ENCODE peak calls at places on chromosomes 11 and 22, in nine cellular contexts. One of them, this sample, is unnamed.

GRCh38 chr22:18909556-18909955 is 3.4 kb downstream of the DGCR6 start:
- DNase-seq in IMR-90: no peak
- DNase-seq in activated T-cell treated with anti-CD3 and anti-CD28 coated beads for 1 hour: no peak
- DNase-seq in epithelial cell of esophagus: no peak
- DNase-seq in EL: no peak
- DNase-seq in NCI-H1105: no peak
- DNase-seq in nephron progenitor cell: no peak
- DNase-seq in non-pigmented ciliary epithelial cell: no peak
- DNase-seq in RPMI8226: no peak
- DNase-seq in this sample: no peak

GRCh38 chr22:32144875-32145274 is 14.2 kb downstream of the C22orf42 start:
- DNase-seq in IMR-90: no peak
- DNase-seq in activated T-cell treated with anti-CD3 and anti-CD28 coated beads for 1 hour: no peak
- DNase-seq in epithelial cell of esophagus: peak; percentile 41
- DNase-seq in EL: no peak
- DNase-seq in NCI-H1105: no peak
- DNase-seq in nephron progenitor cell: no peak
- DNase-seq in non-pigmented ciliary epithelial cell: no peak
- DNase-seq in RPMI8226: peak; percentile 66
- DNase-seq in this sample: no peak

GRCh38 chr11:113974741-113975470 is at the start of gene HTR3A:
- DNase-seq in IMR-90: no peak
- DNase-seq in activated T-cell treated with anti-CD3 and anti-CD28 coated beads for 1 hour: no peak
- DNase-seq in epithelial cell of esophagus: peak; percentile 24
- DNase-seq in EL: no peak
- DNase-seq in NCI-H1105: peak; percentile 96
- DNase-seq in nephron progenitor cell: peak; percentile 73
- DNase-seq in non-pigmented ciliary epithelial cell: no peak
- DNase-seq in RPMI8226: no peak
- DNase-seq in this sample: no peak

GRCh38 chr11:133711545-133711944 is 133.8 kb downstream of the SPATA19 start:
- DNase-seq in IMR-90: no peak
- DNase-seq in activated T-cell treated with anti-CD3 and anti-CD28 coated beads for 1 hour: no peak
- DNase-seq in epithelial cell of esophagus: no peak
- DNase-seq in EL: no peak
- DNase-seq in NCI-H1105: no peak
- DNase-seq in nephron progenitor cell: no peak
- DNase-seq in non-pigmented ciliary epithelial cell: no peak
- DNase-seq in RPMI8226: no peak
- DNase-seq in this sample: no peak

GRCh38 chr11:1748467-1749019 is 1.9 kb downstream of the IFITM10 start:
- DNase-seq in IMR-90: no peak
- DNase-seq in activated T-cell treated with anti-CD3 and anti-CD28 coated beads for 1 hour: no peak
- DNase-seq in epithelial cell of esophagus: no peak
- DNase-seq in EL: no peak
- DNase-seq in NCI-H1105: no peak
- DNase-seq in nephron progenitor cell: no peak
- DNase-seq in non-pigmented ciliary epithelial cell: no peak
- DNase-seq in RPMI8226: no peak
- DNase-seq in this sample: no peak

GRCh38 chr11:3723014-3723708 is 52.0 kb upstream of the CHRNA10 start:
- DNase-seq in IMR-90: peak; percentile 99
- DNase-seq in activated T-cell treated with anti-CD3 and anti-CD28 coated beads for 1 hour: no peak
- DNase-seq in epithelial cell of esophagus: peak; percentile 91
- DNase-seq in EL: peak; percentile 97
- DNase-seq in NCI-H1105: no peak
- DNase-seq in nephron progenitor cell: no peak
- DNase-seq in non-pigmented ciliary epithelial cell: peak; percentile 92
- DNase-seq in RPMI8226: no peak
- DNase-seq in this sample: no peak

GRCh38 chr22:24471570-24471969 is 23.6 kb upstream of the UPB1 start:
- DNase-seq in IMR-90: peak; percentile 92
- DNase-seq in activated T-cell treated with anti-CD3 and anti-CD28 coated beads for 1 hour: no peak
- DNase-seq in epithelial cell of esophagus: no peak
- DNase-seq in EL: peak; percentile 10
- DNase-seq in NCI-H1105: no peak
- DNase-seq in nephron progenitor cell: no peak
- DNase-seq in non-pigmented ciliary epithelial cell: peak; percentile 71
- DNase-seq in RPMI8226: no peak
- DNase-seq in this sample: no peak

GRCh38 chr11:131980878-131981668 is 610.7 kb downstream of the NTM start:
- DNase-seq in IMR-90: no peak
- DNase-seq in activated T-cell treated with anti-CD3 and anti-CD28 coated beads for 1 hour: no peak
- DNase-seq in epithelial cell of esophagus: no peak
- DNase-seq in EL: peak; percentile 9
- DNase-seq in NCI-H1105: no peak
- DNase-seq in nephron progenitor cell: no peak
- DNase-seq in non-pigmented ciliary epithelial cell: no peak
- DNase-seq in RPMI8226: no peak
- DNase-seq in this sample: no peak

GRCh38 chr11:1168256-1168655 is 10.5 kb downstream of the MUC5AC start:
- DNase-seq in IMR-90: no peak
- DNase-seq in activated T-cell treated with anti-CD3 and anti-CD28 coated beads for 1 hour: no peak
- DNase-seq in epithelial cell of esophagus: no peak
- DNase-seq in EL: no peak
- DNase-seq in NCI-H1105: no peak
- DNase-seq in nephron progenitor cell: no peak
- DNase-seq in non-pigmented ciliary epithelial cell: no peak
- DNase-seq in RPMI8226: no peak
- DNase-seq in this sample: no peak

GRCh38 chr11:62238151-62238550 is 3.9 kb upstream of the SCGB1D2 start:
- DNase-seq in IMR-90: no peak
- DNase-seq in activated T-cell treated with anti-CD3 and anti-CD28 coated beads for 1 hour: no peak
- DNase-seq in epithelial cell of esophagus: no peak
- DNase-seq in EL: no peak
- DNase-seq in NCI-H1105: no peak
- DNase-seq in nephron progenitor cell: no peak
- DNase-seq in non-pigmented ciliary epithelial cell: no peak
- DNase-seq in RPMI8226: no peak
- DNase-seq in this sample: no peak

GRCh38 chr11:100152751-100153150 is 534.3 kb upstream of the ARHGAP42 start:
- DNase-seq in IMR-90: no peak
- DNase-seq in activated T-cell treated with anti-CD3 and anti-CD28 coated beads for 1 hour: no peak
- DNase-seq in epithelial cell of esophagus: no peak
- DNase-seq in EL: no peak
- DNase-seq in NCI-H1105: no peak
- DNase-seq in nephron progenitor cell: no peak
- DNase-seq in non-pigmented ciliary epithelial cell: no peak
- DNase-seq in RPMI8226: no peak
- DNase-seq in this sample: no peak

GRCh38 chr22:35380537-35381423 is at the start of gene HMOX1:
- DNase-seq in IMR-90: peak; percentile 85
- DNase-seq in activated T-cell treated with anti-CD3 and anti-CD28 coated beads for 1 hour: peak; percentile 29
- DNase-seq in epithelial cell of esophagus: peak; percentile 85
- DNase-seq in EL: peak; percentile 91
- DNase-seq in NCI-H1105: peak; percentile 42
- DNase-seq in nephron progenitor cell: peak; percentile 87
- DNase-seq in non-pigmented ciliary epithelial cell: peak; percentile 20
- DNase-seq in RPMI8226: peak; percentile 90
- DNase-seq in this sample: peak; percentile 79

GRCh38 chr11:130457909-130458729 is 9.7 kb downstream of the ADAMTS15 start:
- DNase-seq in IMR-90: no peak
- DNase-seq in activated T-cell treated with anti-CD3 and anti-CD28 coated beads for 1 hour: no peak
- DNase-seq in epithelial cell of esophagus: peak; percentile 61
- DNase-seq in EL: no peak
- DNase-seq in NCI-H1105: no peak
- DNase-seq in nephron progenitor cell: no peak
- DNase-seq in non-pigmented ciliary epithelial cell: no peak
- DNase-seq in RPMI8226: no peak
- DNase-seq in this sample: no peak

GRCh38 chr11:31795706-31796522 is 15.2 kb downstream of the PAX6 start:
- DNase-seq in IMR-90: no peak
- DNase-seq in activated T-cell treated with anti-CD3 and anti-CD28 coated beads for 1 hour: no peak
- DNase-seq in epithelial cell of esophagus: no peak
- DNase-seq in EL: no peak
- DNase-seq in NCI-H1105: no peak
- DNase-seq in nephron progenitor cell: peak; percentile 20
- DNase-seq in non-pigmented ciliary epithelial cell: no peak
- DNase-seq in RPMI8226: no peak
- DNase-seq in this sample: no peak

GRCh38 chr11:66568124-66568916 is at the start of gene CTSF:
- DNase-seq in IMR-90: peak; percentile 49
- DNase-seq in activated T-cell treated with anti-CD3 and anti-CD28 coated beads for 1 hour: peak; percentile 64
- DNase-seq in epithelial cell of esophagus: peak; percentile 76
- DNase-seq in EL: peak; percentile 82
- DNase-seq in NCI-H1105: peak; percentile 64
- DNase-seq in nephron progenitor cell: no peak
- DNase-seq in non-pigmented ciliary epithelial cell: no peak
- DNase-seq in RPMI8226: peak; percentile 74
- DNase-seq in this sample: peak; percentile 89

GRCh38 chr11:69325446-69325845 is 31.5 kb downstream of the MYEOV start:
- DNase-seq in IMR-90: no peak
- DNase-seq in activated T-cell treated with anti-CD3 and anti-CD28 coated beads for 1 hour: no peak
- DNase-seq in epithelial cell of esophagus: no peak
- DNase-seq in EL: no peak
- DNase-seq in NCI-H1105: no peak
- DNase-seq in nephron progenitor cell: no peak
- DNase-seq in non-pigmented ciliary epithelial cell: no peak
- DNase-seq in RPMI8226: no peak
- DNase-seq in this sample: no peak

GRCh38 chr11:17931595-17931994 is 81.3 kb downstream of the SERGEF start:
- DNase-seq in IMR-90: peak; percentile 20
- DNase-seq in activated T-cell treated with anti-CD3 and anti-CD28 coated beads for 1 hour: no peak
- DNase-seq in epithelial cell of esophagus: peak; percentile 43
- DNase-seq in EL: no peak
- DNase-seq in NCI-H1105: no peak
- DNase-seq in nephron progenitor cell: no peak
- DNase-seq in non-pigmented ciliary epithelial cell: no peak
- DNase-seq in RPMI8226: no peak
- DNase-seq in this sample: no peak

GRCh38 chr22:19429950-19430889 is 1.3 kb downstream of the HIRA start:
- DNase-seq in IMR-90: peak; percentile 78
- DNase-seq in activated T-cell treated with anti-CD3 and anti-CD28 coated beads for 1 hour: peak; percentile 22
- DNase-seq in epithelial cell of esophagus: peak; percentile 50
- DNase-seq in EL: peak; percentile 67
- DNase-seq in NCI-H1105: no peak
- DNase-seq in nephron progenitor cell: peak; percentile 34
- DNase-seq in non-pigmented ciliary epithelial cell: no peak
- DNase-seq in RPMI8226: peak; percentile 47
- DNase-seq in this sample: no peak

GRCh38 chr22:34973016-34973415 is 92.9 kb upstream of the ISX start:
- DNase-seq in IMR-90: no peak
- DNase-seq in activated T-cell treated with anti-CD3 and anti-CD28 coated beads for 1 hour: no peak
- DNase-seq in epithelial cell of esophagus: no peak
- DNase-seq in EL: no peak
- DNase-seq in NCI-H1105: no peak
- DNase-seq in nephron progenitor cell: no peak
- DNase-seq in non-pigmented ciliary epithelial cell: no peak
- DNase-seq in RPMI8226: no peak
- DNase-seq in this sample: no peak

GRCh38 chr11:28704801-28705200 is 596.6 kb downstream of the METTL15 start:
- DNase-seq in IMR-90: no peak
- DNase-seq in activated T-cell treated with anti-CD3 and anti-CD28 coated beads for 1 hour: no peak
- DNase-seq in epithelial cell of esophagus: no peak
- DNase-seq in EL: no peak
- DNase-seq in NCI-H1105: no peak
- DNase-seq in nephron progenitor cell: no peak
- DNase-seq in non-pigmented ciliary epithelial cell: no peak
- DNase-seq in RPMI8226: no peak
- DNase-seq in this sample: no peak

GRCh38 chr22:29580200-29580810 is 608 bp downstream of the NIPSNAP1 start:
- DNase-seq in IMR-90: no peak
- DNase-seq in activated T-cell treated with anti-CD3 and anti-CD28 coated beads for 1 hour: no peak
- DNase-seq in epithelial cell of esophagus: no peak
- DNase-seq in EL: no peak
- DNase-seq in NCI-H1105: no peak
- DNase-seq in nephron progenitor cell: no peak
- DNase-seq in non-pigmented ciliary epithelial cell: no peak
- DNase-seq in RPMI8226: peak; percentile 16
- DNase-seq in this sample: no peak

GRCh38 chr11:440065-441042 is 1.5 kb downstream of the ANO9 start:
- DNase-seq in IMR-90: no peak
- DNase-seq in activated T-cell treated with anti-CD3 and anti-CD28 coated beads for 1 hour: no peak
- DNase-seq in epithelial cell of esophagus: peak; percentile 34
- DNase-seq in EL: no peak
- DNase-seq in NCI-H1105: no peak
- DNase-seq in nephron progenitor cell: no peak
- DNase-seq in non-pigmented ciliary epithelial cell: no peak
- DNase-seq in RPMI8226: peak; percentile 54
- DNase-seq in this sample: no peak

GRCh38 chr11:44623716-44624491 is 58.4 kb downstream of the CD82 start:
- DNase-seq in IMR-90: peak; percentile 43
- DNase-seq in activated T-cell treated with anti-CD3 and anti-CD28 coated beads for 1 hour: no peak
- DNase-seq in epithelial cell of esophagus: no peak
- DNase-seq in EL: no peak
- DNase-seq in NCI-H1105: peak; percentile 32
- DNase-seq in nephron progenitor cell: no peak
- DNase-seq in non-pigmented ciliary epithelial cell: no peak
- DNase-seq in RPMI8226: no peak
- DNase-seq in this sample: no peak

GRCh38 chr11:113048820-113049555 is 87.8 kb downstream of the NCAM1 start:
- DNase-seq in IMR-90: no peak
- DNase-seq in activated T-cell treated with anti-CD3 and anti-CD28 coated beads for 1 hour: no peak
- DNase-seq in epithelial cell of esophagus: peak; percentile 84
- DNase-seq in EL: peak; percentile 5
- DNase-seq in NCI-H1105: no peak
- DNase-seq in nephron progenitor cell: no peak
- DNase-seq in non-pigmented ciliary epithelial cell: peak; percentile 5
- DNase-seq in RPMI8226: no peak
- DNase-seq in this sample: no peak

GRCh38 chr11:64250875-64251721 is at the start of gene PLCB3:
- DNase-seq in IMR-90: no peak
- DNase-seq in activated T-cell treated with anti-CD3 and anti-CD28 coated beads for 1 hour: peak; percentile 64
- DNase-seq in epithelial cell of esophagus: peak; percentile 56
- DNase-seq in EL: peak; percentile 55
- DNase-seq in NCI-H1105: peak; percentile 29
- DNase-seq in nephron progenitor cell: peak; percentile 79
- DNase-seq in non-pigmented ciliary epithelial cell: no peak
- DNase-seq in RPMI8226: peak; percentile 81
- DNase-seq in this sample: no peak

GRCh38 chr11:102928247-102928646 is 27.3 kb downstream of the MMP13 start:
- DNase-seq in IMR-90: no peak
- DNase-seq in activated T-cell treated with anti-CD3 and anti-CD28 coated beads for 1 hour: no peak
- DNase-seq in epithelial cell of esophagus: no peak
- DNase-seq in EL: no peak
- DNase-seq in NCI-H1105: no peak
- DNase-seq in nephron progenitor cell: no peak
- DNase-seq in non-pigmented ciliary epithelial cell: no peak
- DNase-seq in RPMI8226: no peak
- DNase-seq in this sample: no peak

GRCh38 chr11:123519055-123519796 is 89.2 kb downstream of the GRAMD1B start:
- DNase-seq in IMR-90: peak; percentile 27
- DNase-seq in activated T-cell treated with anti-CD3 and anti-CD28 coated beads for 1 hour: no peak
- DNase-seq in epithelial cell of esophagus: peak; percentile 27
- DNase-seq in EL: peak; percentile 58
- DNase-seq in NCI-H1105: no peak
- DNase-seq in nephron progenitor cell: peak; percentile 27
- DNase-seq in non-pigmented ciliary epithelial cell: no peak
- DNase-seq in RPMI8226: no peak
- DNase-seq in this sample: peak; percentile 26

GRCh38 chr11:30567148-30567547 is 19.0 kb downstream of the MPPED2 start:
- DNase-seq in IMR-90: no peak
- DNase-seq in activated T-cell treated with anti-CD3 and anti-CD28 coated beads for 1 hour: no peak
- DNase-seq in epithelial cell of esophagus: no peak
- DNase-seq in EL: no peak
- DNase-seq in NCI-H1105: no peak
- DNase-seq in nephron progenitor cell: no peak
- DNase-seq in non-pigmented ciliary epithelial cell: no peak
- DNase-seq in RPMI8226: no peak
- DNase-seq in this sample: no peak

GRCh38 chr11:28566643-28567042 is 458.5 kb downstream of the METTL15 start:
- DNase-seq in IMR-90: peak; percentile 100
- DNase-seq in activated T-cell treated with anti-CD3 and anti-CD28 coated beads for 1 hour: no peak
- DNase-seq in epithelial cell of esophagus: peak; percentile 91
- DNase-seq in EL: peak; percentile 98
- DNase-seq in NCI-H1105: no peak
- DNase-seq in nephron progenitor cell: peak; percentile 63
- DNase-seq in non-pigmented ciliary epithelial cell: peak; percentile 96
- DNase-seq in RPMI8226: no peak
- DNase-seq in this sample: peak; percentile 24

GRCh38 chr11:59141673-59142460 is 789 bp upstream of the FAM111A start:
- DNase-seq in IMR-90: peak; percentile 68
- DNase-seq in activated T-cell treated with anti-CD3 and anti-CD28 coated beads for 1 hour: no peak
- DNase-seq in epithelial cell of esophagus: no peak
- DNase-seq in EL: peak; percentile 69
- DNase-seq in NCI-H1105: no peak
- DNase-seq in nephron progenitor cell: no peak
- DNase-seq in non-pigmented ciliary epithelial cell: peak; percentile 34
- DNase-seq in RPMI8226: peak; percentile 4
- DNase-seq in this sample: no peak

GRCh38 chr11:35180311-35181233 is 41.6 kb downstream of the CD44 start:
- DNase-seq in IMR-90: peak; percentile 55
- DNase-seq in activated T-cell treated with anti-CD3 and anti-CD28 coated beads for 1 hour: no peak
- DNase-seq in epithelial cell of esophagus: no peak
- DNase-seq in EL: peak; percentile 69
- DNase-seq in NCI-H1105: no peak
- DNase-seq in nephron progenitor cell: no peak
- DNase-seq in non-pigmented ciliary epithelial cell: no peak
- DNase-seq in RPMI8226: no peak
- DNase-seq in this sample: no peak